ENCODE peak calls at places on chromosomes 1 and 21, in five cellular contexts. F, Z, H, I and D are unnamed samples.

GRCh38 chr1:31814631-31815306 is 1.1 kb downstream of the SPOCD1 start:
- DNase-seq in H (no peak), Z (no peak), F (no peak), I (peak), D (no peak)

GRCh38 chr1:197917813-197918646 is 858 bp downstream of the LHX9 start:
- DNase-seq in Z (no peak), F (no peak), H (no peak), I (no peak), D (no peak)

GRCh38 chr21:35377505-35378090 is 328.5 kb upstream of the RUNX1 start:
- DNase-seq in F (no peak), I (no peak), H (peak), Z (no peak), D (no peak)

GRCh38 chr1:99645699-99646531 is at the start of gene PALMD:
- DNase-seq in H (peak), I (no peak), F (no peak), Z (peak), D (no peak)

GRCh38 chr1:162941024-162941423 is 80.0 kb upstream of the CCDC190 start:
- DNase-seq in I (no peak), Z (no peak), H (no peak), F (no peak), D (no peak)

GRCh38 chr1:147463022-147463421 is 78.3 kb upstream of the BCL9 start:
- DNase-seq in Z (no peak), H (no peak), F (no peak), I (no peak), D (no peak)

GRCh38 chr1:31401241-31401640 is 11.8 kb upstream of the SERINC2 start:
- DNase-seq in Z (no peak), F (no peak), I (no peak), H (no peak), D (no peak)

GRCh38 chr21:25837545-25838263 is 102.9 kb downstream of the GABPA start:
- DNase-seq in H (peak), Z (no peak), I (no peak), F (no peak), D (no peak)

GRCh38 chr21:25936776-25937175 is 202.0 kb downstream of the GABPA start:
- DNase-seq in Z (no peak), F (no peak), H (peak), I (no peak), D (no peak)

GRCh38 chr1:89540406-89540970 is 15.9 kb downstream of the LRRC8B start:
- DNase-seq in H (no peak), I (no peak), Z (no peak), F (no peak), D (no peak)

GRCh38 chr1:80751204-80751603 is 1049.5 kb upstream of the ADGRL2 start:
- DNase-seq in Z (no peak), F (no peak), I (no peak), H (no peak), D (no peak)

GRCh38 chr1:63691672-63692425 is 82.0 kb upstream of the ROR1 start:
- DNase-seq in Z (peak), F (no peak), H (peak), I (peak), D (no peak)

GRCh38 chr1:60984066-60984799 is 98.1 kb upstream of the NFIA start:
- DNase-seq in Z (peak), H (peak), I (no peak), F (no peak), D (no peak)

DNA sequence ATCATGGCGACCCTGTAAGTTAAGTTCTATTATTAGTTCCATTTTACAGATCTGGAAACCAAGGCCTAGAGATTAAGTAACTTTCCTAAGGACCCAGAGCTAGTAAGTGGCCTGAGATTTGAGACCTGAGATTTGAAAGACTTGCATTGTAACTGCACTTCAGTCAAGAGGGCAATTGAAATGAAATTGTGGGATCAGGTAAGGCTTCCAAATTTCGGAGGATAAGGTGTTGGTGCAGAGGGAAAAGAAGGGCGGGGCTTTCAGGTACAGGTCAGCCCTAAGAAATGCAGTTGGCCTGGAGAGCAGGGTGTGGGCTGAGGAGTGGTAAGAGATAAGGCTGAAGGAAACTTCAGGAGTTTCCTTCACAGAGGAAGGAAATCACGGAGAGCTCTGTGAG is 51.2 kb downstream of the SLC16A1 start:
- DNase-seq in Z (no peak), F (no peak), H (no peak), I (peak), D (no peak)
- TF ChIP-seq CTCF in Z (no peak), F (no peak), H (no peak), I (no peak), D (no peak)

DNA sequence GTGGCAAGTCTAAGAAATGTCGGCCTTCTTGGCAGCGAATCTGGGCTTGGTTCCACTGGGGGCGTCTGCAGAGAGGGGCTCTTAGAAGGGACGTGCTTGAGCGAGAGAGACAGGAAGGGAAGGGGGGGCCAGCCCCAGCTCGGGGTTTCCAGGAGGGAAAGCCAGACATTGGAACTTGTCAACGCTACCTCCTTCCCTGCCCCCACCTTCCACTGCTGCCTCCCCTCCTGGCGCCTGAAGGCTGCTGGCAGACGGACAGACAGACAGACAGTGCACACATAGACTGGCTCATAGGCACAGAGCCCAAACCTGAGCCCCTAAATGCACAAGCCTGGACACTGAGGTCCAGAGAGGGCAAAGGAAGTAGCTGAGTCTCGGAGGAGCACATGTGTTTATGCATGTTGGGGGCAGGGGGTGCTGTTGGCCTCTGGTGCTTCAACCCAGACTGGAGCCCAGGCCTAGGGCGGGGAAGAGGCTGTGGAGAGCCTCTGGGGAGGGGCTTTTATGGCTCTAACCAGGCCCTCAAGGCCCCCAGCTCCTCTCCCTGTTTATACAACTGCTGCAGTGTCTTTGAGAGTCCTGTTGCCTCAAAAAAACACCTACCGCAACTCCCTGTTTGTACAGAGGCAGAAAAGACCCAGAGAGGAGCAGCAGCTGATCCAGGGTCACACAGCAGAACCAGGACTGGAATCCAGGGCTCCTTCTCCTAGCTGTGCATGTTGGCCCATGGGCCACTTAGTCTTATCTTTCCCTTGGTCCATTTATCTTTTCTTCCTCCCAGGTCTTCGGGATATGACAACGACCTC is 33.1 kb upstream of the WASF2 start:
- DNase-seq in F (no peak), Z (peak), H (no peak), I (no peak), D (no peak)
- TF ChIP-seq CTCF in F (no peak), Z (peak), H (peak), I (no peak), D (no peak)

GRCh38 chr1:199460933-199461332 is 566.6 kb upstream of the NR5A2 start:
- DNase-seq in F (no peak), H (no peak), Z (no peak), I (no peak), D (no peak)
- TF ChIP-seq CTCF in F (no peak), H (no peak), Z (no peak), I (no peak), D (no peak)

DNA sequence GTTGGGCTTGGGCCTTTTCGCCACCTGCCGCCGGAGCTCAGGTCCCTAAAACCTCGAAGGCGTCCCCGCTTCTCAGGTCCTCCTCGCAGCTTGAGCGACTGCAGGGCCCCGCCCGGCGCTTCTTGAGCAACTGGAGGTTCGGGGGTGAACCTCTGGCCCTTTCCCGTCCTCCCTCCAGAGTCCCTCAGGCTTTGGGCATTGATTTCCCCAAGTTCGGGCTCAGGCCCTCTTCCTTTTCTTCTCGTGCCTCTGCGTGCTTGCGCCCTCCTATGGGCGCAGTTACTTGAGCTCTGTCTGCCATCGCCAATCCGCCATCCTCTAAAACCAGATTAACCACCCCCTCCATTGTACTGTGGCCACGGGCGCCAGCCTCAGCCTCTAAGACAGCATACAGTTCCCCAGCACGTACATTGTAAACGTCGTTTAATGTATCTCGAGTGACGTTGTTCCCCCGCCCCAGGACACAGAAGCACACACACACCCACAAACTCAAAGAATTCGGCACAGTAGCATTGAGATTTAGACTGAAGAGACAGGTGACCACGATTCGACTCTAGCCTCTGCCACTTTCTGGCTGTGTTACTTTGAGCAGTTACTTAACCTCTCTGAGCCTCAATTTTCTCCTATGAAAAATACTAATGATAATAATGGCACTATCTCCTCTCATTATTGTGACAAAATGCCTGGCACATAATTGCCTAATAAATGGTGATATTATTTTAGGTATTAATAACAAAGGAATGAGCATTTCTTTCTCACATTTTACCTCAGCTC is 22.6 kb downstream of the BTG2 start:
- DNase-seq in I (peak), F (no peak), Z (no peak), H (peak), D (peak)
- TF ChIP-seq CTCF in I (peak), F (no peak), Z (peak), H (no peak), D (no peak)

DNA sequence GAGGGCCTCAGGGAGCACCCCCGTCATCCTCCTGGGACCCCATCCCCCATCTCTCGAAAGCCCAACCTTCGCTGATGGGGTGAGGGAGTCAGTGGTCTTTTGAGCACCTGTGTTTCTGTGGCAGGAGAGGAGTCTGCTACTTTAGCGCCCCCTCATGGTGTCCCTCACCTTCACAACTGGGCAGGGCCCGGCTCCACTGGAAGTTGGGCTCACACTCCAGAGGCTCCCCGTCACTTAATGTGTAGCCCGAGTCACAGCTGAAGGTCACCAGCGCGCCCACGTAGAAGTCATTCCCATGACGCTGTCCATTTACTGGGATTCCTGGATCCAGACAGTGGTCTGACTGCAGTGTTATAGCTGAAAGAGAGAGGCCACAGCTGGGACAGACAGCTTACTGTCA is 139.5 kb upstream of the HMGB4 start:
- DNase-seq in H (no peak), F (no peak), I (no peak), Z (no peak), D (no peak)
- TF ChIP-seq CTCF in H (no peak), F (no peak), I (no peak), Z (no peak), D (no peak)

DNA sequence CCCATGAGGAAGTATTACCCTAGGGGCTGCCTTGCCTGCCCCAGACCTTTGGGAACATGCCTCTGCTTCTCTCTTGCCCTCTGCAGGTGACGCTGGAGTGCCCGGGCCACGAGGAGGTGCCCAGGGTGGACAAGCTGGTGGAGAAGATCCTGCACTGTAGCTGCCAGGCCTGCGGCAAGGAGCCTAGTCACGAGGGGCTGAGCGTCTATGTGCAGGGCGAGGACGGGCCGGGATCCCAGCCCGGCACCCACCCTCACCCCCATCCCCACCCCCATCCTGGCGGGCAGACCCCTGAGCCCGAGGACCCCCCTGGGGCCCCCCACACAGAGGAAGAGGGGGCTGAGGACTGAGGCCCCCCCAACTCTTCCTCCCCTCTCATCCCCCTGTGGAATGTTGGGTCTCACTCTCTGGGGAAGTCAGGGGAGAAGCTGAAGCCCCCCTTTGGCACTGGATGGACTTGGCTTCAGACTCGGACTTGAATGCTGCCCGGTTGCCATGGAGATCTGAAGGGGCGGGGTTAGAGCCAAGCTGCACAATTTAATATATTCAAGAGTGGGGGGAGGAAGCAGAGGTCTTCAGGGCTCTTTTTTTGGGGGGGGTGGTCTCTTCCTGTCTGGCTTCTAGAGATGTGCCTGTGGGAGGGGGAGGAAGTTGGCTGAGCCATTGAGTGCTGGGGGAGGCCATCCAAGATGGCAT is 7.7 kb upstream of the HTR6 start:
- DNase-seq in F (no peak), H (no peak), Z (no peak), I (no peak), D (no peak)
- TF ChIP-seq CTCF in F (no peak), H (no peak), Z (no peak), I (no peak), D (no peak)